ENCODE peak calls at places on chromosomes 16 and 17, in six cellular contexts. G is thoracic aorta, D is ovary, W is left ventricle myocardium inferior, R is esophagus squamous epithelium, O is kidney. I is an unnamed sample. For H3K4me1, the result is how much of the 10 kb centered on the place peaks cover.

GRCh38 chr16:6153901-6154300 is 1056.3 kb upstream of the EEF2KMT start:
- DNase-seq in G (no peak), D (no peak), R (no peak), O (no peak), W (no peak), I (no peak)

GRCh38 chr17:79126139-79126538 is 51.5 kb downstream of the ENGASE start:
- DNase-seq in O (no peak), G (no peak), D (no peak), R (no peak), W (no peak), I (no peak)

GRCh38 chr17:78774456-78774855 is 7.6 kb downstream of the CYTH1 start:
- DNase-seq in O (no peak), G (no peak), R (no peak), W (no peak), D (no peak), I (no peak)

GRCh38 chr17:6070280-6070894 is at the start of gene WSCD1:
- DNase-seq in W (no peak), R (no peak), D (no peak), O (peak), G (no peak), I (peak)

GRCh38 chr16:23148513-23149266 is 562 bp downstream of the USP31 start:
- DNase-seq in O (peak), D (peak), G (no peak), W (peak), R (peak), I (peak)

GRCh38 chr17:59853168-59853918 is 39.4 kb downstream of the TUBD1 start:
- DNase-seq in R (no peak), G (no peak), W (no peak), D (no peak), O (peak), I (peak)

GRCh38 chr16:856101-856500 is 55.6 kb upstream of the GNG13 start:
- DNase-seq in G (no peak), D (no peak), W (no peak), R (no peak), O (peak), I (no peak)

GRCh38 chr17:73998246-73999220 is 204.9 kb upstream of the RPL38 start:
- DNase-seq in R (no peak), W (peak), D (no peak), G (no peak), O (no peak), I (peak)

GRCh38 chr16:68387301-68387700 is 61.0 kb downstream of the SMPD3 start:
- DNase-seq in G (no peak), W (no peak), O (peak), R (no peak), D (no peak), I (peak)

GRCh38 chr16:67204076-67204475 is 5.1 kb downstream of the ELMO3 start:
- DNase-seq in D (no peak), G (no peak), O (no peak), R (no peak), W (no peak), I (no peak)

GRCh38 chr16:53789159-53789558 is 85.2 kb downstream of the FTO start:
- DNase-seq in D (no peak), G (no peak), W (no peak), R (no peak), O (no peak), I (no peak)

GRCh38 chr17:80252871-80253270 is 7.8 kb upstream of the RNF213 start:
- DNase-seq in O (peak), W (peak), R (no peak), D (no peak), G (no peak), I (peak)

GRCh38 chr16:14339694-14340093 is 268.6 kb downstream of the MRTFB start:
- DNase-seq in G (no peak), D (no peak), R (no peak), W (no peak), O (no peak), I (no peak)

GRCh38 chr17:68868708-68869107 is 86.5 kb downstream of the ABCA8 start:
- DNase-seq in W (no peak), O (no peak), R (no peak), G (no peak), D (no peak), I (no peak)

GRCh38 chr16:54505479-54506247 is 219.1 kb upstream of the IRX3 start:
- DNase-seq in W (no peak), R (no peak), O (no peak), G (no peak), D (no peak), I (no peak)

GRCh38 chr17:69501591-69502468 is 87.3 kb downstream of the MAP2K6 start:
- DNase-seq in W (no peak), O (no peak), R (no peak), G (no peak), D (peak), I (peak)

GRCh38 chr17:15456972-15457722 is 10.3 kb downstream of the CDRT4 start:
- DNase-seq in D (peak), W (peak), R (no peak), O (no peak), G (no peak), I (no peak)

GRCh38 chr17:78316867-78317816 is 42.7 kb downstream of the SOCS3 start:
- DNase-seq in G (no peak), R (no peak), D (no peak), W (no peak), O (peak), I (peak)

GRCh38 chr16:70686376-70687171 is 721 bp upstream of the MTSS2 start:
- DNase-seq in W (no peak), D (no peak), G (no peak), R (no peak), O (no peak), I (no peak)

GRCh38 chr16:19479302-19479721 is 42.6 kb downstream of the GDE1 start:
- DNase-seq in R (no peak), O (no peak), G (no peak), W (no peak), D (no peak), I (no peak)

GRCh38 chr16:19486744-19487325 is 35.1 kb downstream of the GDE1 start:
- DNase-seq in W (no peak), D (no peak), O (no peak), G (no peak), R (no peak), I (no peak)

GRCh38 chr16:19481291-19481690 is 40.6 kb downstream of the GDE1 start:
- DNase-seq in R (no peak), G (no peak), O (no peak), W (no peak), D (no peak), I (no peak)

GRCh38 chr16:19478505-19478904 is 43.4 kb downstream of the GDE1 start:
- DNase-seq in W (no peak), O (no peak), R (no peak), D (no peak), G (no peak), I (no peak)

DNA sequence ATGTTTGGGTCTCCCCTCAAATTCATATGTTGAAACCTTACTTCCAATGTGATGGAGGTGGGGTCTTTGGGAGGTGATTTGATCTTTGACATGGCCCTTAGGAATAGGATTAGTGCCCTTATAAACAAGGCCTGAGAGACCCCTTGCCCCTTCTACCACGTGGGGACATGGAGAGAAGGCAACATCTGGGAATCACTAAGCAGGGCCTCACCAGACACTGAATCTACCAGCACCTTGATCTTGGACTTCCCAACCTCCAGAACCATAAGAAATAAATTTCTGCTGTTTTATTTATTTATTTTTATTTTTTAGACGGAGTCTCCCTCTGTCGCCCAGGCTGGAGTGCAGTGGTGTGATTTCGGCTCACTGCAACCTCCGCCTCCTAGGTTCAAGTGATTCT is 40.1 kb downstream of the GDE1 start:
- DNase-seq in D (no peak), W (no peak), O (no peak), R (no peak), G (no peak), I (no peak)
- H3K27ac ChIP-seq in D (no peak), W (no peak), O (no peak), R (no peak), G (no peak), I (no peak)

GRCh38 chr17:17905036-17905320 is 67.2 kb downstream of the TOM1L2 start:
- DNase-seq in R (no peak), D (no peak), O (peak), W (no peak), G (no peak), I (no peak)
- H3K4me1 ChIP-seq in R (under half), D (under half), O (under half), W (half or more), G (under half), I (under half)

GRCh38 chr16:89864421-89864820 is 9.0 kb upstream of the TCF25 start:
- DNase-seq in W (no peak), G (no peak), O (no peak), D (no peak), R (no peak), I (no peak)
- H3K27ac ChIP-seq in W (peak), G (no peak), O (peak), D (no peak), R (peak), I (peak)

GRCh38 chr16:84595052-84595481 is 22.8 kb downstream of the COTL1 start:
- DNase-seq in G (no peak), D (no peak), R (no peak), W (no peak), O (no peak), I (peak)
- H3K4me1 ChIP-seq in G (under half), D (under half), R (under half), W (under half), O (under half), I (under half)

DNA sequence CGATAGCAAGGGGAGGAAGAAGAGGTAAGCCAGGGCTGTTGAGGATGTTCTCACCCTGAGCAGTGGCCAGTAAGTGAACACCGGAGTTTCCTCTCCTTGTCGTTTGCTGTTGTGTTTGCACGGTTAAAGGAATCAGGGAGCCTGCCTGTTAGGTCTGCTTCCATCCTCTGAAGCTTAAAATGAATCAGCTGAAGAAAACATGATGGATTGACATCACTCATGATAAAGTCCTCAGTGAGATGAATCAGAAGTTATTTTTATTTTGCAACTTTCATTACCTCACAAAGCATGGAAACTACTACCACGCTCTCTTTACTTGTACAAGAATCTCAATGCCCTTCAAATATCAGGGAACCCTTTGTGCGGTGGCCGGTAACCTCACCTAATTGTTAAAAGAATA is 441.5 kb upstream of the SALL1 start:
- DNase-seq in R (no peak), O (no peak), D (no peak), G (no peak), W (no peak), I (no peak)
- H3K27ac ChIP-seq in R (no peak), O (no peak), D (no peak), G (no peak), W (no peak), I (no peak)